ENCODE peak calls at places on chromosomes 4 and X, in seven cellular contexts. G, J, V, H, S, C and R are unnamed samples.

GRCh38 chr4:182019148-182019652 is 224.0 kb upstream of the TENM3 start:
- DNase-seq in C (no peak), G (no peak), S (no peak), V (no peak), H (no peak), J (no peak), R (no peak)

GRCh38 chr4:152342293-152342692 is 193.6 kb downstream of the FBXW7 start:
- DNase-seq in S (no peak), G (no peak), C (no peak), H (no peak), J (peak), V (no peak), R (no peak)

GRCh38 chr4:120753854-120754253 is 168.7 kb downstream of the PRDM5 start:
- DNase-seq in S (no peak), H (no peak), V (no peak), C (no peak), G (no peak), J (no peak), R (no peak)

GRCh38 chr4:6287017-6287788 is 17.6 kb downstream of the WFS1 start:
- DNase-seq in G (no peak), S (no peak), C (no peak), J (no peak), V (no peak), H (no peak), R (no peak)

GRCh38 chr4:101346312-101346561 is 1.1 kb downstream of the PPP3CA start:
- DNase-seq in J (peak), V (no peak), G (no peak), S (no peak), H (no peak), C (no peak), R (no peak)

GRCh38 chr4:174215936-174216699 is 67.3 kb downstream of the FBXO8 start:
- DNase-seq in H (no peak), G (no peak), S (no peak), J (no peak), V (no peak), C (no peak), R (no peak)

GRCh38 chrX:2642791-2643190 is 48.3 kb upstream of the CD99 start:
- DNase-seq in H (no peak), V (no peak), C (no peak), J (no peak), G (no peak), S (no peak), R (no peak)

GRCh38 chr4:67126115-67126514 is 419.2 kb downstream of the CENPC start:
- DNase-seq in V (no peak), C (no peak), H (no peak), G (no peak), S (no peak), J (no peak), R (no peak)

GRCh38 chr4:38177792-38178665 is 217.8 kb downstream of the PTTG2 start:
- DNase-seq in V (no peak), C (peak), S (no peak), H (peak), J (no peak), G (peak), R (peak)

GRCh38 chr4:7781993-7782392 is 157.7 kb downstream of the AFAP1 start:
- DNase-seq in J (no peak), G (no peak), H (peak), S (no peak), V (no peak), C (no peak), R (no peak)

GRCh38 chr4:118849867-118850812 is 14.2 kb upstream of the SEC24D start:
- DNase-seq in C (no peak), S (no peak), H (no peak), V (peak), J (no peak), G (no peak), R (no peak)

GRCh38 chr4:41379230-41379629 is 122.5 kb downstream of the UCHL1 start:
- DNase-seq in H (no peak), V (no peak), G (no peak), C (no peak), J (no peak), S (no peak), R (no peak)

GRCh38 chr4:146398404-146398803 is 123.3 kb downstream of the SLC10A7 start:
- DNase-seq in V (no peak), J (no peak), S (no peak), C (no peak), G (no peak), H (no peak), R (no peak)

GRCh38 chrX:45360571-45360970 is 159.9 kb upstream of the DIPK2B start:
- DNase-seq in C (no peak), V (no peak), G (no peak), J (no peak), H (no peak), S (no peak), R (no peak)

GRCh38 chrX:46642145-46642544 is 68.6 kb downstream of the CHST7 start:
- DNase-seq in H (no peak), C (no peak), S (peak), J (peak), V (no peak), G (no peak), R (no peak)

GRCh38 chr4:3145251-3145908 is 70.9 kb downstream of the HTT start:
- DNase-seq in S (no peak), J (no peak), C (no peak), V (no peak), H (no peak), G (no peak), R (no peak)

GRCh38 chr4:31187979-31188378 is 467.8 kb downstream of the PCDH7 start:
- DNase-seq in S (no peak), H (no peak), J (no peak), V (no peak), G (no peak), C (no peak), R (no peak)

GRCh38 chrX:151871244-151871643 is 41.4 kb upstream of the MAGEA4 start:
- DNase-seq in C (no peak), J (peak), H (no peak), V (no peak), G (no peak), S (peak), R (no peak)

GRCh38 chrX:2500091-2500680 is 590 bp downstream of the DHRSX start:
- DNase-seq in S (peak), G (peak), H (no peak), J (peak), V (no peak), C (no peak), R (peak)

GRCh38 chrX:48940404-48940955 is 16.9 kb downstream of the OTUD5 start:
- DNase-seq in C (no peak), H (no peak), V (no peak), S (no peak), G (no peak), J (no peak), R (no peak)

GRCh38 chr4:69991016-69991415 is 4.8 kb upstream of the STATH start:
- DNase-seq in J (no peak), S (no peak), G (no peak), C (no peak), H (no peak), V (no peak), R (no peak)

GRCh38 chr4:182286035-182286434 is 42.8 kb downstream of the TENM3 start:
- DNase-seq in H (no peak), C (no peak), G (no peak), V (no peak), J (no peak), S (no peak), R (no peak)

GRCh38 chr4:133130171-133130570 is 18.9 kb upstream of the PCDH10 start:
- DNase-seq in H (no peak), S (no peak), J (no peak), C (no peak), G (no peak), V (no peak), R (no peak)

GRCh38 chr4:170008376-170008775 is 17.8 kb downstream of the MFAP3L start:
- DNase-seq in H (no peak), V (no peak), S (peak), J (no peak), G (no peak), C (no peak), R (no peak)

GRCh38 chr4:170003071-170004070 is 22.8 kb downstream of the MFAP3L start:
- DNase-seq in C (no peak), V (no peak), J (no peak), G (no peak), S (no peak), H (no peak), R (no peak)

GRCh38 chr4:170007113-170007512 is 19.1 kb downstream of the MFAP3L start:
- DNase-seq in S (no peak), V (no peak), H (no peak), J (no peak), G (no peak), C (no peak), R (no peak)

GRCh38 chr4:170004656-170005250 is 21.4 kb downstream of the MFAP3L start:
- DNase-seq in C (no peak), G (no peak), H (no peak), V (no peak), S (no peak), J (no peak), R (no peak)

DNA sequence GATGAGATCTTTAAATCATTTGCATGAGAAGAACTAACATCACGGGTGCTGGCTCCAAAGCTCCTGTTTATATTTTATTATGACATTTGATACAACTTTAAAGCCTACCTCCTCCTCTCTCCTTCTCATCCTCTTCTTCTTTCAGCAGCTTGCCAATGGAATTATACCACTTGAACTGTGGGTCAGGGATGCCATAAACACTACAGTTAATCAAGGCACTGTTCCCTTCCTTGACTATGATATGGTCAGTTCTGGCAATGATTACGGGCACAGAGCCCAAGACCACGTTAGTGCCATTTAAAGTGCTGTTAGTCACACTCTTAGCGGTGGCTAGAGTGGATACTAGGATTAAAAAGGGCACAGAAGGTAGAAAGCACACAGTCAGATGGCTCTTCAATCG is 20.7 kb downstream of the MFAP3L start:
- DNase-seq in S (no peak), J (no peak), G (no peak), H (no peak), C (no peak), V (no peak), R (no peak)
- TF ChIP-seq POLR2A in S (no peak), J (no peak), G (no peak), H (no peak), C (no peak), V (no peak), R (no peak)

GRCh38 chrX:125205084-125205917 is 114.4 kb upstream of the TEX13C start:
- DNase-seq in G (peak), S (peak), C (peak), H (peak), J (no peak), V (no peak), R (no peak)
- TF ChIP-seq CTCF in G (no peak), S (peak), C (no peak), H (no peak), J (no peak), V (peak), R (no peak)

GRCh38 chrX:97685753-97686152 is 802.0 kb downstream of the RPA4 start:
- DNase-seq in H (no peak), J (peak), V (no peak), C (no peak), G (no peak), S (peak), R (no peak)
- TF ChIP-seq EP300 in H (no peak), J (no peak), V (no peak), C (no peak), G (no peak), S (no peak), R (no peak)

GRCh38 chrX:150570512-150570911 is 2.1 kb downstream of the MTM1 start:
- DNase-seq in G (no peak), C (no peak), H (no peak), J (peak), S (no peak), V (no peak), R (no peak)

GRCh38 chrX:150568320-150569154 is at the start of gene MTM1:
- DNase-seq in G (peak), S (peak), J (peak), C (peak), V (peak), H (peak), R (peak)

GRCh38 chrX:150567645-150568319 is 639 bp upstream of the MTM1 start:
- DNase-seq in V (no peak), S (no peak), H (no peak), J (no peak), G (no peak), C (no peak), R (no peak)

GRCh38 chrX:150566734-150567182 is 1.7 kb upstream of the MTM1 start:
- DNase-seq in S (no peak), H (no peak), C (no peak), G (no peak), V (peak), J (no peak), R (no peak)

GRCh38 chrX:150569155-150569477 is 695 bp downstream of the MTM1 start:
- DNase-seq in V (no peak), C (no peak), G (peak), H (no peak), S (no peak), J (no peak), R (peak)
- TF ChIP-seq POLR2A in V (no peak), C (no peak), G (no peak), H (no peak), S (no peak), J (no peak), R (no peak)

GRCh38 chrX:133215747-133216146 is 2.4 kb downstream of the TFDP3 start:
- DNase-seq in V (no peak), J (peak), G (no peak), S (peak), H (no peak), C (no peak), R (no peak)
- TF ChIP-seq CTCF in V (peak), J (peak), G (no peak), S (no peak), H (no peak), C (no peak), R (no peak)

GRCh38 chr4:164956766-164957643 is 20.5 kb downstream of the TRIM61 start:
- DNase-seq in S (peak), H (peak), C (peak), J (no peak), V (peak), G (peak), R (peak)
- TF ChIP-seq EP300 in S (no peak), H (no peak), C (peak), J (no peak), V (no peak), G (no peak), R (no peak)

DNA sequence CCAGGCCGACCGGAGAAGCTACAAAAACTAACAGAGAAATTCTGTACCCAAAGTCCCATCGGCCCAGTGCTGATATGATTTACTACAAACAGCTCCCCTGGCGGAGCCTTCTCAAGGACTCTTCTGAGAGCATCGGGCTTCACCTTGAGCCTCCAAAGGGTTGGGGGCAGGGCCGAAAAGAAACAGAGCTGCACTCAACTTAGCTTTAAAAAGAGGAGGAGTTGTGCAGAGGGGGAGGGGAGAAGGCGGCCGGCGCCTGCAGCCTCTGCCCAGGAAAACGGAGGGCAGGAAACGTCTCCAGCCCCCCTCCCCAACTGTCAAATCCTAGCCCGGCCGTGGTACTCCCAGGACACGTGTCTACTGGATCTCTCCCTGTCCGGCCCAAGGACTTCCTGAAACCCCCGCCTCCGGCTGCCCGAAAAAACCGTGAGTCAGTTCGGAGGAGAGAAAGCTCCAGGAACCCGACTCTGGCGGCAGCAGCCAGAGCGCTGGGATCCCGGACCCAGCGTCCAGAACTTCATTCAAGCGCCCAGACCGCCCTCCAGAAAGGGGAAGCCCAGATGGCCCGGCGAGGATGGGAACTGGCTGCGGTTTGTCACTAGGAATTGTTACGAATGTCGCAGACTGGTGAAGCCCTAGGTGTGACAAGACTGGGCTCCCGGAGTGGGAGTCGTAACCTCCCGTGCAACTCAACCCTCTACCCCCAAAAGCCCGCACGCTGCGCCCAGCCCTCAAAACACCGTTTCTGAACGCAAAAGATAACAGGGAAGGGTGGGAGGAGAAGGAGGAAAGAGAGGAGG is 1.0 kb downstream of the ADAMTS3 start:
- DNase-seq in V (peak), J (peak), H (peak), S (peak), G (peak), C (peak), R (peak)
- TF ChIP-seq POLR2A in V (no peak), J (no peak), H (no peak), S (no peak), G (no peak), C (no peak), R (peak)

GRCh38 chrX:78754917-78755316 is 7.4 kb downstream of the LPAR4 start:
- DNase-seq in V (no peak), S (no peak), J (no peak), H (no peak), G (no peak), C (no peak), R (no peak)
- TF ChIP-seq CTCF in V (no peak), S (no peak), J (no peak), H (no peak), G (no peak), C (no peak), R (no peak)